ENCODE peak calls at places on chromosomes 16 and 17, in four cellular contexts. Q, L, A and J are unnamed samples. For H3K36me3, the result is how much of the 10 kb centered on the place peaks cover.

GRCh38 chr17:80212109-80212508 is 8.0 kb downstream of the SGSH start:
- DNase-seq in L (no peak), Q (no peak), A (no peak), J (no peak)

GRCh38 chr17:40702271-40702670 is 1.3 kb downstream of the KRT24 start:
- DNase-seq in Q (no peak), L (no peak), A (no peak), J (no peak)

GRCh38 chr16:20001856-20002707 is 71.6 kb downstream of the GPR139 start:
- DNase-seq in L (no peak), A (no peak), Q (no peak), J (no peak)

GRCh38 chr17:1154704-1155103 is 25.1 kb downstream of the ABR start:
- DNase-seq in A (no peak), Q (no peak), L (no peak), J (no peak)

GRCh38 chr16:72371307-72372081 is 199.5 kb upstream of the PMFBP1 start:
- DNase-seq in Q (no peak), A (no peak), L (no peak), J (peak)

GRCh38 chr17:78745407-78746088 is 36.5 kb downstream of the CYTH1 start:
- DNase-seq in L (no peak), Q (peak), A (peak), J (no peak)

GRCh38 chr17:63222655-63223054 is 223.5 kb downstream of the CYB561 start:
- DNase-seq in A (no peak), L (no peak), Q (no peak), J (no peak)

GRCh38 chr16:11396241-11397048 is 51.2 kb downstream of the RMI2 start:
- DNase-seq in L (peak), A (peak), Q (peak), J (peak)

GRCh38 chr17:35373532-35373983 is at the start of gene SLFN11:
- DNase-seq in A (peak), Q (peak), L (peak), J (peak)

GRCh38 chr16:15403392-15403995 is 7.9 kb downstream of the MPV17L start:
- DNase-seq in L (no peak), A (no peak), Q (no peak), J (no peak)

GRCh38 chr16:53654946-53655345 is 48.7 kb downstream of the RPGRIP1L start:
- DNase-seq in L (no peak), A (no peak), Q (no peak), J (no peak)

GRCh38 chr16:15434425-15435215 is at the start of gene BMERB1:
- DNase-seq in A (peak), Q (peak), L (peak), J (peak)

GRCh38 chr16:68149596-68149995 is 64.4 kb downstream of the NFATC3 start:
- DNase-seq in Q (no peak), A (no peak), L (no peak), J (no peak)

GRCh38 chr17:74305865-74306654 is 20.0 kb upstream of the KIF19 start:
- DNase-seq in Q (no peak), L (no peak), A (no peak), J (no peak)

GRCh38 chr16:886802-887731 is 83.7 kb downstream of the LMF1 start:
- DNase-seq in Q (no peak), L (no peak), A (no peak), J (peak)

GRCh38 chr17:57949649-57950048 is 5.6 kb downstream of the CUEDC1 start:
- DNase-seq in A (peak), L (no peak), Q (no peak), J (no peak)

GRCh38 chr17:33560165-33560564 is 267.1 kb upstream of the ASIC2 start:
- DNase-seq in A (no peak), Q (no peak), L (no peak), J (no peak)

GRCh38 chr17:45700171-45701090 is 83.7 kb upstream of the CRHR1 start:
- DNase-seq in A (no peak), L (no peak), Q (no peak), J (no peak)

GRCh38 chr17:49637050-49637449 is 40.8 kb downstream of the SPOP start:
- DNase-seq in L (no peak), Q (no peak), A (no peak), J (no peak)

GRCh38 chr16:2720063-2720455 is at the start of gene PRSS27:
- DNase-seq in Q (no peak), L (no peak), A (no peak), J (no peak)

DNA sequence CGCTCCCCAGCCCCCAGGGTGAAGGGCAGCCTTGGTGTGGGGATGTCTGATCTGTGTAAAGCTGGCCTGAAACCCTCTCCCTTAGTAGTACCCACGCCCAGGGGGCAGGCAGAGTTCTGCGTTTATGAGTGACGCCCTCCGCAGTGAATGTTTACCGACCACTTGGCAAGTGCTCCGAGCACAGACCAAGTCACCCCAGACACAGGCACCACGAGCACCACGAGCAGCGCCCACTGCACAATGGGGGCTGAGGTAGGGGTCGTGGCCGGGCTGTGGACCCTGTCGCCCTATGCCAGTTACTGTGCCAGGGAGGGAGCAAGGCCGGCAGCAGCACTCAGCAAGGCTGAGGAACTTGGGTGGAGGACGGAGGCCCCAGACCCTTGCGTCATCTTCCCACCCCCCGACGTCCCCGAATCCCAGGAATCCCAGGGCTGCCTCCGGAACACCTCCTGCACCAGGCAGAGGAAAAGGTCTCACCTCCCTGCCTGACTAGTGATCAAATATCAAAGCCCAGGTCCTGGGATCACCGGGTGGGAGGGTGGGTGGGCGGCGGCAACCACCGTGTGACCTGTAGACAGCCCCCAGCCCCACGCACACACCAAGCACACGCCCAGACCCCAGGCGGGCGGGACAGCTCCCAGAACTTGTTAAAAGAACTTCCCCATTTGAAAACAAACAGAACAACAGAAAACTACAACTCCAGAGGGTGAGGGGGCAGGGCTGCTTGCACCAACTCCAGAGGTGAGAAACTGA is 5.3 kb downstream of the VASN start:
- DNase-seq in A (no peak), L (no peak), Q (no peak), J (peak)
- H3K36me3 ChIP-seq in A (under half), L (under half), Q (under half), J (under half)

GRCh38 chr17:4834621-4835020 is 1.5 kb downstream of the MINK1 start:
- DNase-seq in L (no peak), Q (no peak), A (no peak), J (no peak)
- H3K4me3 ChIP-seq in L (no peak), Q (peak), A (no peak), J (peak)

GRCh38 chr17:46950997-46951621 is 27.9 kb downstream of the RPRML start:
- DNase-seq in A (no peak), Q (no peak), L (no peak), J (no peak)
- H3K36me3 ChIP-seq in A (under half), Q (under half), L (under half), J (under half)

GRCh38 chr17:7175363-7175733 is 3.8 kb downstream of the ASGR1 start:
- DNase-seq in Q (no peak), L (no peak), A (no peak), J (no peak)

GRCh38 chr17:7176870-7177209 is 2.3 kb downstream of the ASGR1 start:
- DNase-seq in L (no peak), A (no peak), Q (no peak), J (peak)

GRCh38 chr17:7176107-7176851 is 2.9 kb downstream of the ASGR1 start:
- DNase-seq in L (no peak), A (no peak), Q (no peak), J (no peak)

GRCh38 chr17:7174603-7175362 is 4.4 kb downstream of the ASGR1 start:
- DNase-seq in Q (no peak), A (peak), L (no peak), J (no peak)

GRCh38 chr17:7173687-7174602 is 5.2 kb downstream of the ASGR1 start:
- DNase-seq in A (peak), Q (peak), L (peak), J (peak)
- H3K4me3 ChIP-seq in A (no peak), Q (peak), L (peak), J (peak)

GRCh38 chr16:57019746-57020145 is 30.4 kb downstream of the NLRC5 start:
- DNase-seq in Q (no peak), L (no peak), A (no peak), J (no peak)
- H3K36me3 ChIP-seq in Q (half or more), L (half or more), A (under half), J (under half)

GRCh38 chr17:43905985-43906852 is 1.1 kb downstream of the MPP2 start:
- DNase-seq in A (peak), L (peak), Q (peak), J (peak)
- H3K4me3 ChIP-seq in A (peak), L (peak), Q (peak), J (peak)